ENCODE peak calls at places on chromosomes 6 and 20, in four cellular contexts. M is cardiac muscle cell, N is mucosa of descending colon, H is fibroblast of the aortic adventitia. Z is an unnamed sample.

GRCh38 chr6:82951389-82951788 is 114.3 kb downstream of the UBE3D start:
- DNase-seq in M (no peak), N (no peak), H (no peak), Z (no peak)

GRCh38 chr20:47934761-47935160 is 149.5 kb upstream of the SULF2 start:
- DNase-seq in N (no peak), H (no peak), M (no peak), Z (no peak)

GRCh38 chr6:135651964-135652755 is 154.6 kb upstream of the AHI1 start:
- DNase-seq in N (no peak), H (no peak), M (no peak), Z (no peak)

GRCh38 chr20:31494131-31494530 is 19.0 kb downstream of the REM1 start:
- DNase-seq in H (peak), N (no peak), M (peak), Z (no peak)

GRCh38 chr20:51574248-51575033 is 31.9 kb upstream of the NFATC2 start:
- DNase-seq in H (no peak), M (no peak), N (no peak), Z (no peak)

GRCh38 chr6:150068786-150069648 is at the start of gene ULBP3:
- DNase-seq in M (peak), N (peak), H (peak), Z (peak)

GRCh38 chr6:53624491-53624890 is 41.1 kb downstream of the KLHL31 start:
- DNase-seq in H (no peak), N (no peak), M (no peak), Z (no peak)

GRCh38 chr6:112432853-112433252 is 85.7 kb downstream of the RFPL4B start:
- DNase-seq in M (no peak), H (no peak), N (no peak), Z (no peak)

GRCh38 chr6:23414204-23414501 is 711.9 kb upstream of the NRSN1 start:
- DNase-seq in H (peak), M (peak), N (no peak), Z (peak)

GRCh38 chr6:16334671-16335070 is 96.3 kb downstream of the GMPR start:
- DNase-seq in H (peak), N (no peak), M (peak), Z (no peak)

GRCh38 chr20:13297105-13297899 is 76.2 kb downstream of the ISM1 start:
- DNase-seq in N (no peak), H (no peak), M (no peak), Z (no peak)

GRCh38 chr6:130936933-130937332 is 109.7 kb downstream of the SMLR1 start:
- DNase-seq in M (no peak), H (no peak), N (no peak), Z (no peak)

GRCh38 chr6:137764464-137764863 is 102.6 kb upstream of the TNFAIP3 start:
- DNase-seq in N (no peak), M (peak), H (peak), Z (no peak)

GRCh38 chr20:14333734-14334133 is 3.7 kb downstream of the FLRT3 start:
- DNase-seq in N (no peak), H (no peak), M (no peak), Z (no peak)

GRCh38 chr6:23656826-23657225 is 469.2 kb upstream of the NRSN1 start:
- DNase-seq in H (no peak), N (no peak), M (no peak), Z (no peak)

GRCh38 chr6:10478187-10479040 is 42.7 kb upstream of the GCNT2 start:
- DNase-seq in H (peak), M (peak), N (no peak), Z (peak)

GRCh38 chr6:149079911-149080501 is 237.5 kb upstream of the TAB2 start:
- DNase-seq in N (no peak), H (peak), M (peak), Z (no peak)

GRCh38 chr6:7292856-7293255 is 20.1 kb downstream of the SSR1 start:
- DNase-seq in N (no peak), M (peak), H (peak), Z (no peak)

GRCh38 chr20:13571662-13572061 is 67.1 kb downstream of the TASP1 start:
- DNase-seq in M (no peak), H (no peak), N (no peak), Z (no peak)

GRCh38 chr20:32356935-32357868 is 929 bp upstream of the ASXL1 start:
- DNase-seq in H (peak), M (peak), N (peak), Z (no peak)

GRCh38 chr6:142740449-142740848 is 204.5 kb downstream of the HIVEP2 start:
- DNase-seq in H (no peak), M (no peak), N (no peak), Z (no peak)

GRCh38 chr20:10708342-10709185 is 34.8 kb upstream of the JAG1 start:
- DNase-seq in N (no peak), M (peak), H (peak), Z (no peak)

GRCh38 chr6:80338201-80338836 is 231.8 kb downstream of the BCKDHB start:
- DNase-seq in N (peak), M (peak), H (peak), Z (peak)

GRCh38 chr20:56820984-56821383 is 191.9 kb downstream of the TFAP2C start:
- DNase-seq in M (no peak), N (no peak), H (no peak), Z (no peak)

GRCh38 chr6:22149501-22150490 is 147.0 kb downstream of the PRL start:
- DNase-seq in H (peak), M (peak), N (no peak), Z (peak)

GRCh38 chr6:45812937-45813336 is 202.7 kb downstream of the CLIC5 start:
- DNase-seq in N (no peak), M (peak), H (peak), Z (no peak)

GRCh38 chr6:147958683-147959082 is 384.0 kb upstream of the SASH1 start:
- DNase-seq in M (no peak), N (no peak), H (no peak), Z (no peak)

GRCh38 chr20:42125426-42125825 is 507.2 kb upstream of the CHD6 start:
- DNase-seq in M (no peak), N (no peak), H (no peak), Z (no peak)

GRCh38 chr6:64146094-64146493 is 510.5 kb downstream of the PHF3 start:
- DNase-seq in M (no peak), N (no peak), H (no peak), Z (no peak)

GRCh38 chr20:11912013-11912663 is 5.6 kb upstream of the BTBD3 start:
- DNase-seq in H (peak), N (no peak), M (peak), Z (no peak)

GRCh38 chr6:137734875-137735182 is 132.2 kb upstream of the TNFAIP3 start:
- DNase-seq in N (no peak), H (no peak), M (peak), Z (no peak)

GRCh38 chr6:160400426-160400825 is 52.2 kb downstream of the SLC22A3 start:
- DNase-seq in M (peak), N (no peak), H (peak), Z (no peak)

GRCh38 chr6:166596741-166597507 is 10.4 kb upstream of the RAMACL start:
- DNase-seq in N (peak), M (no peak), H (no peak), Z (no peak)

GRCh38 chr6:38021571-38021970 is 202.0 kb downstream of the ZFAND3 start:
- DNase-seq in M (no peak), N (no peak), H (no peak), Z (no peak)

Z was measured in NCI-H1092.